ENCODE peak calls at places on chromosomes 11 and 22, in four cellular contexts. N is GM12865, H is RWPE1, A is right lobe of liver. Z is an unnamed sample.
A peak's percentile ranks its signal among the peaks of the same experiment; 100 is the strongest.

GRCh38 chr11:28107331-28107725 is 628 bp downstream of the KIF18A start:
- DNase-seq in N (peak; percentile 44), H (peak; percentile 3), A (no peak), Z (no peak)

GRCh38 chr11:7081441-7081840 is 7.4 kb upstream of the RBMXL2 start:
- DNase-seq in N (no peak), H (no peak), A (no peak), Z (no peak)

GRCh38 chr11:31725176-31725575 is 85.9 kb downstream of the PAX6 start:
- DNase-seq in N (no peak), H (no peak), A (no peak), Z (no peak)

GRCh38 chr11:10758959-10759358 is 7.9 kb downstream of the CTR9 start:
- DNase-seq in N (no peak), H (no peak), A (no peak), Z (no peak)

GRCh38 chr11:34364102-34364501 is 6.3 kb upstream of the ABTB2 start:
- DNase-seq in N (no peak), H (no peak), A (no peak), Z (no peak)

GRCh38 chr11:93668171-93668570 is 6.7 kb downstream of the CEP295 start:
- DNase-seq in N (peak; percentile 18), H (no peak), A (no peak), Z (no peak)

GRCh38 chr11:129862123-129862522 is 33.3 kb downstream of the NFRKB start:
- DNase-seq in N (no peak), H (no peak), A (no peak), Z (no peak)

GRCh38 chr22:27993201-27993635 is 74.2 kb upstream of the PITPNB start:
- DNase-seq in N (no peak), H (no peak), A (peak; percentile 42), Z (no peak)

GRCh38 chr11:126138636-126139540 is 72.6 kb downstream of the RPUSD4 start:
- DNase-seq in N (peak; percentile 33), H (no peak), A (no peak), Z (no peak)

GRCh38 chr11:10019906-10020682 is 273.9 kb downstream of the SBF2 start:
- DNase-seq in N (no peak), H (no peak), A (no peak), Z (no peak)

GRCh38 chr11:46295312-46295995 is 18.0 kb downstream of the CREB3L1 start:
- DNase-seq in N (peak; percentile 70), H (peak; percentile 86), A (no peak), Z (peak; percentile 91)

GRCh38 chr11:61347916-61348461 is 13.7 kb downstream of the CYB561A3 start:
- DNase-seq in N (no peak), H (no peak), A (peak; percentile 64), Z (no peak)

GRCh38 chr11:62392944-62393628 is 25.7 kb upstream of the SCGB1A1 start:
- DNase-seq in N (peak; percentile 62), H (peak; percentile 65), A (no peak), Z (no peak)

GRCh38 chr11:124798991-124799383 is 1.2 kb downstream of the MSANTD2 start:
- DNase-seq in N (peak; percentile 59), H (peak; percentile 25), A (no peak), Z (no peak)

GRCh38 chr11:72735495-72736027 is 16.6 kb downstream of the ARAP1 start:
- DNase-seq in N (no peak), H (no peak), A (no peak), Z (no peak)

GRCh38 chr22:28151241-28151640 is 232.2 kb upstream of the PITPNB start:
- DNase-seq in N (no peak), H (no peak), A (peak; percentile 66), Z (no peak)

GRCh38 chr11:113906038-113906437 is 1.4 kb downstream of the HTR3B start:
- DNase-seq in N (peak; percentile 3), H (no peak), A (no peak), Z (no peak)

GRCh38 chr22:28222571-28222970 is 303.5 kb upstream of the PITPNB start:
- DNase-seq in N (no peak), H (no peak), A (no peak), Z (no peak)

GRCh38 chr11:63805844-63806415 is 7.3 kb upstream of the SPINDOC start:
- DNase-seq in N (no peak), H (no peak), A (no peak), Z (no peak)

GRCh38 chr11:18310800-18311340 is 11.1 kb downstream of the HPS5 start:
- DNase-seq in N (peak; percentile 16), H (no peak), A (peak; percentile 62), Z (no peak)

GRCh38 chr11:4921796-4922195 is 2.3 kb downstream of the OR51G1 start:
- DNase-seq in N (no peak), H (no peak), A (no peak), Z (no peak)

GRCh38 chr22:27986937-27987336 is 67.9 kb upstream of the PITPNB start:
- DNase-seq in N (no peak), H (no peak), A (peak; percentile 36), Z (peak; percentile 56)

GRCh38 chr11:73977856-73978519 is 4.7 kb downstream of the UCP2 start:
- DNase-seq in N (no peak), H (no peak), A (no peak), Z (no peak)

GRCh38 chr11:95647805-95648379 is 141.7 kb downstream of the FAM76B start:
- DNase-seq in N (no peak), H (no peak), A (no peak), Z (no peak)

GRCh38 chr11:114762437-114762836 is 84.1 kb downstream of the NXPE2 start:
- DNase-seq in N (peak; percentile 13), H (peak; percentile 24), A (peak; percentile 53), Z (no peak)

GRCh38 chr22:18994780-18995711 is 59.0 kb upstream of the PRODH start:
- DNase-seq in N (no peak), H (no peak), A (peak; percentile 64), Z (peak; percentile 75)

GRCh38 chr11:71456294-71456693 is 3.3 kb downstream of the NADSYN1 start:
- DNase-seq in N (no peak), H (no peak), A (no peak), Z (no peak)

GRCh38 chr11:71452354-71453020 is 516 bp upstream of the NADSYN1 start:
- DNase-seq in N (peak; percentile 73), H (no peak), A (peak; percentile 76), Z (no peak)

GRCh38 chr11:71453021-71453910 is at the start of gene NADSYN1:
- DNase-seq in N (peak; percentile 97), H (peak; percentile 95), A (peak; percentile 99), Z (peak; percentile 98)

GRCh38 chr11:71453911-71454304 is 905 bp downstream of the NADSYN1 start:
- DNase-seq in N (peak; percentile 8), H (no peak), A (no peak), Z (no peak)

DNA sequence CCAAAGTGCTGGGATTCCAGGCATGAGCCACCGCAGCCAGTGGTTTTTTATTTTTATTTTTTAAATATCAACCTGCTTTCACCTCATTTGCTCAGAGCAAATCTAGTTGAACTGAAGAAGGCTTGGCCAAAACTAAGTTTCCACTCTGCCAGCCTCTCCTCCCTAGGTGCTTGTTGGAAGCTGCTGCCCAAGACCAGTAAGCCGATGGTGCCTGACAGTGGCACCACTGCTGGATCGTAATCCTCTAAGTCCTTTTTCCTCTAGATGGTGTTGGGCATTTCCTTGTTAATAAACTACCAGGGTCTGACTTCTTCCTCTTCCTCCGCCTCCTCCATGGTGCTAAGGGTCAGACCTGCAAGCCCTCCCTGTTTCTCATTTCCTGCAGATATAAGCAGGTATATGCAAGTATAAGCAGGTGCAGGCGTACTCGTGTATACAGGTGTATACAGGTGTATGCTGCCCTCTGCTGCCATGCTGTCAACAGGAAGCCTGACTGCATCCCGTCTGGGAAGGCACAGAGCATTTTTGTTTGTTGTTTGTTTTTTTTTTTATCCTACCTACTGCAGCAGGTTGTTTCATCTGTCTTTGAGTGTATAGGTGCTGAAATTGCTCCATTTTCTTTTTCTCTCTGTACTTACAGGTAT is 1.6 kb downstream of the NADSYN1 start:
- DNase-seq in N (peak; percentile 18), H (no peak), A (no peak), Z (no peak)
- TF ChIP-seq CTCF in N (peak; percentile 5), H (peak; percentile 21), A (peak; percentile 44), Z (no peak)

DNA sequence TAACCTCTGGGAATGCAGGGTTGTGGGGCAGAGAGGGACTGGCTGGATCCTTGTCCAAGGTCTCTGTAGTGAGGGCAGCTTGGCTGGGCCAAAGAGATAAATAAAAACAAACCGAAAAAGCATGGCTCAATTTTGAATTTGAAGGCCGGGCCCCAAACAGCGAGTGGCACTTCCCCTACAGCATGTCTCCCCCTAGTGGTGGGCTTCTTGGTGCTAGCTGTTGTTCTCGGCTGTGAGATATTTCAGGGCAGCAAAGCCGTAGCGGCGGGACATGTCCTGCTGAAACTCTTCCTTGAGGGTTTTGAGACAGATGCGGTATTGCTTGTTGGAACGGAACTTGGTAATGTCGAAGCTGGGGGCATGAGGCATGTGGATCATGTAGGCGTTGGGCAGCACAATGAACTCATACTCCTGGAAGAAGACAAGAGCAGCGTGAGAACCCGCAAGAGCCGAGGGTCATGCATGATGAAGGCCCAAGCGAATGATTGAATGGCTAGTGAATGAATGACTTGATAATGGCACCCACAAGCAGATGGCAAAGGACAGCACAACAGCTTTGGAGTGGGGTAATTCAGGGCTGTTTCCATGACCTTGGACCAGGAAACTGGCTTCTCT is 216.1 kb upstream of the SYN3 start:
- DNase-seq in N (peak; percentile 85), H (peak; percentile 3), A (no peak), Z (no peak)
- TF ChIP-seq CTCF in N (peak; percentile 89), H (no peak), A (peak; percentile 41), Z (peak; percentile 37)

GRCh38 chr22:31944700-31945477 is 554 bp downstream of the YWHAH start:
- DNase-seq in N (peak; percentile 22), H (peak; percentile 20), A (peak; percentile 72), Z (peak; percentile 86)

GRCh38 chr22:31945478-31945815 is 1.1 kb downstream of the YWHAH start:
- DNase-seq in N (peak; percentile 36), H (no peak), A (no peak), Z (no peak)

GRCh38 chr22:31945971-31946680 is 1.8 kb downstream of the YWHAH start:
- DNase-seq in N (no peak), H (no peak), A (no peak), Z (no peak)

GRCh38 chr22:31943206-31943975 is 944 bp upstream of the YWHAH start:
- DNase-seq in N (no peak), H (no peak), A (no peak), Z (no peak)

GRCh38 chr22:31943976-31944699 is at the start of gene YWHAH:
- DNase-seq in N (peak; percentile 97), H (peak; percentile 96), A (peak; percentile 97), Z (peak; percentile 99)
- TF ChIP-seq CTCF in N (no peak), H (no peak), A (no peak), Z (no peak)

GRCh38 chr22:42269407-42270177 is 861 bp downstream of the TCF20 start:
- DNase-seq in N (peak; percentile 83), H (peak; percentile 69), A (peak; percentile 83), Z (no peak)
- TF ChIP-seq CTCF in N (peak; percentile 22), H (no peak), A (peak; percentile 24), Z (no peak)

GRCh38 chr11:5989203-5989602 is 2.4 kb upstream of the OR52L1 start:
- DNase-seq in N (no peak), H (no peak), A (no peak), Z (no peak)

GRCh38 chr11:5986885-5987284 is at the start of gene OR52L1:
- DNase-seq in N (no peak), H (no peak), A (no peak), Z (no peak)

GRCh38 chr11:5983443-5983842 is 3.3 kb downstream of the OR52L1 start:
- DNase-seq in N (no peak), H (no peak), A (no peak), Z (no peak)
- TF ChIP-seq CTCF in N (no peak), H (no peak), A (no peak), Z (no peak)

GRCh38 chr11:65530157-65530496 is 5.2 kb downstream of the SCYL1 start:
- DNase-seq in N (no peak), H (no peak), A (no peak), Z (no peak)
- TF ChIP-seq CTCF in N (peak; percentile 27), H (no peak), A (peak; percentile 11), Z (peak; percentile 10)

GRCh38 chr11:91261513-91261912 is 963.1 kb upstream of the FAT3 start:
- DNase-seq in N (no peak), H (no peak), A (no peak), Z (no peak)
- TF ChIP-seq CTCF in N (peak; percentile 19), H (no peak), A (no peak), Z (no peak)

Z was measured in osteocyte.